ENCODE peak calls at places on chromosomes 16 and 17, in seven cellular contexts. L, O, W, R, C, Q and P are unnamed samples.
A peak's percentile ranks its signal among the peaks of the same experiment; 100 is the strongest.

GRCh38 chr16:19175492-19176262 is 7.6 kb downstream of the SYT17 start:
- DNase-seq in L (no peak), O (no peak), W (peak; percentile 43), R (no peak), C (no peak), Q (no peak), P (no peak)

GRCh38 chr17:80220709-80221215 is 535 bp downstream of the SLC26A11 start:
- DNase-seq in L (peak; percentile 30), O (peak; percentile 21), W (peak; percentile 55), R (no peak), C (no peak), Q (no peak), P (peak; percentile 39)

GRCh38 chr16:11698271-11698689 is 30.0 kb downstream of the SNN start:
- DNase-seq in L (no peak), O (peak; percentile 20), W (peak; percentile 27), R (no peak), C (no peak), Q (no peak), P (peak; percentile 37)

GRCh38 chr16:55502801-55503366 is 6.0 kb upstream of the LPCAT2 start:
- DNase-seq in L (no peak), O (no peak), W (peak; percentile 40), R (no peak), C (peak; percentile 86), Q (no peak), P (peak; percentile 95)

GRCh38 chr16:12800751-12801308 is 2.9 kb downstream of the CPPED1 start:
- DNase-seq in L (no peak), O (no peak), W (no peak), R (no peak), C (no peak), Q (no peak), P (no peak)

GRCh38 chr16:31487720-31488629 is 5.1 kb downstream of the SLC5A2 start:
- DNase-seq in L (no peak), O (peak; percentile 75), W (peak; percentile 53), R (no peak), C (no peak), Q (peak; percentile 78), P (peak; percentile 60)

GRCh38 chr16:86597880-86598606 is 19.7 kb downstream of the FOXL1 start:
- DNase-seq in L (no peak), O (no peak), W (no peak), R (no peak), C (no peak), Q (no peak), P (peak; percentile 18)

GRCh38 chr17:39648876-39649430 is 12.0 kb downstream of the STARD3 start:
- DNase-seq in L (no peak), O (no peak), W (no peak), R (no peak), C (no peak), Q (no peak), P (peak; percentile 34)

GRCh38 chr16:50861926-50862325 is 120.0 kb downstream of the CYLD start:
- DNase-seq in L (no peak), O (no peak), W (peak; percentile 68), R (no peak), C (no peak), Q (no peak), P (peak; percentile 79)

GRCh38 chr17:19378416-19379293 is at the start of gene MAPK7:
- DNase-seq in L (no peak), O (no peak), W (peak; percentile 48), R (no peak), C (no peak), Q (no peak), P (peak; percentile 35)